ENCODE peak calls at places on chromosomes 3 and 15, in nine cellular contexts. V, T, Y, R, I, L, H, U and K are unnamed samples.

GRCh38 chr3:115790759-115791158 is 167.4 kb downstream of the GAP43 start:
- DNase-seq in V (no peak), T (no peak), Y (peak; percentile 92), R (no peak), I (no peak), L (no peak), H (no peak), U (peak; percentile 93), K (no peak)

GRCh38 chr15:64038878-64039277 is 7.4 kb downstream of the DAPK2 start:
- DNase-seq in V (no peak), T (no peak), Y (no peak), R (no peak), I (no peak), L (no peak), H (no peak), U (no peak), K (no peak)

GRCh38 chr3:180036678-180037455 is at the start of gene PEX5L:
- DNase-seq in V (no peak), T (peak; percentile 80), Y (peak; percentile 55), R (no peak), I (peak; percentile 74), L (peak; percentile 22), H (peak; percentile 48), U (no peak), K (peak; percentile 35)

GRCh38 chr15:90101130-90101968 is 919 bp downstream of the IDH2 start:
- DNase-seq in V (peak; percentile 70), T (peak; percentile 63), Y (peak; percentile 19), R (peak; percentile 38), I (peak; percentile 76), L (no peak), H (no peak), U (no peak), K (peak; percentile 74)

GRCh38 chr3:113890256-113890900 is 51.8 kb downstream of the GRAMD1C start:
- DNase-seq in V (no peak), T (no peak), Y (no peak), R (no peak), I (no peak), L (no peak), H (no peak), U (no peak), K (no peak)

GRCh38 chr15:57334257-57334656 is 42.0 kb upstream of the CGNL1 start:
- DNase-seq in V (no peak), T (no peak), Y (peak; percentile 28), R (peak; percentile 56), I (no peak), L (no peak), H (no peak), U (no peak), K (no peak)

GRCh38 chr3:122784436-122784835 is 9.2 kb downstream of the HSPBAP1 start:
- DNase-seq in V (no peak), T (no peak), Y (peak; percentile 82), R (no peak), I (no peak), L (no peak), H (no peak), U (peak; percentile 53), K (no peak)

GRCh38 chr3:37626722-37627565 is 234.7 kb upstream of the CTDSPL start:
- DNase-seq in V (no peak), T (no peak), Y (no peak), R (no peak), I (no peak), L (no peak), H (no peak), U (no peak), K (no peak)

GRCh38 chr15:85785887-85786777 is 8.6 kb downstream of the KLHL25 start:
- DNase-seq in V (peak; percentile 89), T (no peak), Y (peak; percentile 35), R (no peak), I (no peak), L (no peak), H (no peak), U (no peak), K (peak; percentile 40)

GRCh38 chr3:123296261-123296660 is 94.5 kb downstream of the SEC22A start:
- DNase-seq in V (no peak), T (no peak), Y (no peak), R (no peak), I (no peak), L (no peak), H (no peak), U (no peak), K (no peak)

GRCh38 chr3:101888653-101889052 is 39.3 kb downstream of the NFKBIZ start:
- DNase-seq in V (no peak), T (no peak), Y (peak; percentile 43), R (no peak), I (no peak), L (no peak), H (no peak), U (no peak), K (no peak)

GRCh38 chr3:149224736-149225594 is 3.3 kb upstream of the CP start:
- DNase-seq in V (no peak), T (no peak), Y (peak; percentile 85), R (no peak), I (peak; percentile 9), L (no peak), H (no peak), U (peak; percentile 73), K (no peak)

GRCh38 chr15:98876461-98877369 is 130.9 kb downstream of the PGPEP1L start:
- DNase-seq in V (no peak), T (no peak), Y (peak; percentile 49), R (no peak), I (no peak), L (no peak), H (no peak), U (peak; percentile 68), K (no peak)

GRCh38 chr3:124722589-124722988 is 7.7 kb upstream of the UMPS start:
- DNase-seq in V (no peak), T (no peak), Y (no peak), R (no peak), I (no peak), L (no peak), H (no peak), U (no peak), K (no peak)
- TF ChIP-seq CTCF in V (no peak), T (no peak), Y (no peak), R (no peak), I (no peak), L (no peak), H (no peak), U (no peak), K (no peak)

DNA sequence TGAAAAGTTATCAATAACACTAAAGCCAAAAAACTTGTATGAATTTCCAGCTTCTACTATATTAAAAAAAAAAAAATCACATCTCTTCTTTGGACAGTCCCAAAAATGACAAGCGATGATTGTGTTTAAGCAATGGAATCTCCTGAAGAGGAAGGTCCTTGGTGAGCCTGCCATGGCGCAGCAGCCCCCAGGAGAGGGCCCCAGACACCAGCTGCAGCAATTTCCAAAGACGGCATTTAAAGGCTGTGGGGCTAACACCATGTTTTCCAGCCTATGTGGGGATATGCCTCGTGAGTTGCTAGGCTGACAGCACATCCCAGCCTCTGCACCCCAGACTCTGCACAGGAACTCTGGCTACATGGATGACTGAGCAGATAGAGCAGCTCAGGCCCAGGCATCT is 14.7 kb downstream of the SKIC8 start:
- DNase-seq in V (no peak), T (no peak), Y (no peak), R (no peak), I (no peak), L (no peak), H (no peak), U (no peak), K (no peak)
- TF ChIP-seq CTCF in V (no peak), T (no peak), Y (no peak), R (no peak), I (no peak), L (no peak), H (no peak), U (no peak), K (no peak)

DNA sequence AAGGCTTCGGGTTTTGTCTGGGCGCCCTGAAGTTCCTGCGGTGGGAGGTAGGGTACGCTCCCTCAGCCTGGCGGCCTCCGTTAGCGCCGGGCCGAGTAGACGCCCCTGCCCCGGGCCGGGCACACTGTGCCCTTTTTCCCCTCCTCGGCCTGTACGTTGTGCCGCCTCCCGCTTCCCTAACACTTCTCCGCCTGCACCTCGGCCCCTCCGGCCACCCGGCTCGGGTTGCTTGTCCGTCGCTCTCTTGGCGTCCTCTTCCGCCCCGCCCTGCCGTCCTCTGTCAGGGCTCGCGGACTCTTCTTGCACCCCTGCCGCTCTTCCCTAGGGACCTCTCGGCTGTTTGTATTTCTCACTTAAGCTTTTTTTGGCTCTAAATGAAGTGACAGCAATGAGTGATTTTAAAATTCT is 384 bp downstream of the KNL1 start:
- DNase-seq in V (peak; percentile 26), T (no peak), Y (no peak), R (peak; percentile 35), I (peak; percentile 16), L (no peak), H (peak; percentile 66), U (peak; percentile 36), K (peak; percentile 51)
- TF ChIP-seq CTCF in V (no peak), T (no peak), Y (peak; percentile 41), R (no peak), I (no peak), L (no peak), H (no peak), U (peak; percentile 49), K (no peak)

GRCh38 chr3:25297667-25298585 is 130.1 kb upstream of the RARB start:
- DNase-seq in V (peak; percentile 13), T (no peak), Y (peak; percentile 20), R (no peak), I (no peak), L (no peak), H (no peak), U (no peak), K (no peak)
- TF ChIP-seq CTCF in V (no peak), T (no peak), Y (no peak), R (no peak), I (no peak), L (no peak), H (no peak), U (no peak), K (no peak)

DNA sequence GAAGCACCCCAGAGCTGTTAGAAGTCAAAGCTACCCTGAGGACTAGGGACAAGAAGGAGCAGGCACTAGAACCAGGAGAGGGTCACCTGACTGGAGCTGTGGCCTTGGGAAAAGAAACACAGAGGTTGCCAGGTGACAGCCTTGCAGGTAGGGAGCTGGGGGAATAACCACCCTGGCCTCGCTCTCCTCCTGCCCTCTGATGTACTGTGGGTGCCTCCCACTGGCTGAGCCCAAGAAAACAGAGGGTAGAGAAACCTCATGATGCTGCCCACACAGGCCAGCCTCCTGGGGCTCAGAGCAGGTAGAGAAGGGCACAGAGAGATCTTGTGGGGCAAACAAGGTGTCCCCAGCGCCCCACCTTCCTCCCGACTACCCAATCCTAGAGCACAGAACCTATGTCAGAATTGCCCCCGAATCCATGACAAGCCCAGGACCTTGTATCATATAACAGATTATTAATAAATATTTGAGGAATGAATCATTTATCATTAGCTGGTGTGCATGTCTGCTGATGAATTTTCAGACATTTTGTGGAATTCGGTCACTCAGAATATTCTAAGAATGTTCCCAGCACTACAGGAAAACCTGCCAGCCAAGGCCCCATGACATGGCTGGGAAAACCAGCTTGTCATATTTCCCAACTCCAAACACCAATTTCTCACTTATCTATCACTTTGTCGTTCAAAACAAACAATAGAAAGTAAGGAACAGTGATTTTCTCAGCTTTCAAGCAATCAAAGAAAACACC is 59.8 kb upstream of the MEX3B start:
- DNase-seq in V (no peak), T (no peak), Y (peak; percentile 60), R (peak; percentile 33), I (peak; percentile 71), L (no peak), H (no peak), U (peak; percentile 63), K (no peak)
- TF ChIP-seq CTCF in V (no peak), T (no peak), Y (no peak), R (no peak), I (no peak), L (no peak), H (no peak), U (no peak), K (no peak)